ENCODE peak calls at places on chromosomes 3 and 15, in ten cellular contexts. One of them, this sample, is unnamed.

GRCh38 chr3:45558431-45558830 is 36.1 kb upstream of the LIMD1 start:
- DNase-seq in mesothelial cell of epicardium: no peak
- DNase-seq in cardiac muscle cell: no peak
- DNase-seq in MM.1S: no peak
- DNase-seq in NCI-H460: no peak
- DNase-seq in PC-3: no peak
- DNase-seq in kidney: no peak
- DNase-seq in DMS53: no peak
- DNase-seq in NCI-H524: no peak
- DNase-seq in AG09309: no peak
- DNase-seq in this sample: no peak

GRCh38 chr15:48553559-48553958 is 92.0 kb downstream of the FBN1 start:
- DNase-seq in mesothelial cell of epicardium: no peak
- DNase-seq in cardiac muscle cell: no peak
- DNase-seq in MM.1S: no peak
- DNase-seq in NCI-H460: no peak
- DNase-seq in PC-3: no peak
- DNase-seq in kidney: no peak
- DNase-seq in DMS53: no peak
- DNase-seq in NCI-H524: no peak
- DNase-seq in AG09309: no peak
- DNase-seq in this sample: no peak

GRCh38 chr3:16253601-16254000 is 11.1 kb downstream of the DPH3 start:
- DNase-seq in mesothelial cell of epicardium: no peak
- DNase-seq in cardiac muscle cell: no peak
- DNase-seq in MM.1S: no peak
- DNase-seq in NCI-H460: no peak
- DNase-seq in PC-3: no peak
- DNase-seq in kidney: no peak
- DNase-seq in DMS53: no peak
- DNase-seq in NCI-H524: no peak
- DNase-seq in AG09309: no peak
- DNase-seq in this sample: no peak

GRCh38 chr3:14991818-14992612 is 44.6 kb downstream of the NR2C2 start:
- DNase-seq in mesothelial cell of epicardium: no peak
- DNase-seq in cardiac muscle cell: no peak
- DNase-seq in MM.1S: no peak
- DNase-seq in NCI-H460: no peak
- DNase-seq in PC-3: no peak
- DNase-seq in kidney: no peak
- DNase-seq in DMS53: no peak
- DNase-seq in NCI-H524: no peak
- DNase-seq in AG09309: no peak
- DNase-seq in this sample: no peak

GRCh38 chr3:152835311-152836102 is 576 bp downstream of the P2RY1 start:
- DNase-seq in mesothelial cell of epicardium: peak
- DNase-seq in cardiac muscle cell: peak
- DNase-seq in MM.1S: peak
- DNase-seq in NCI-H460: peak
- DNase-seq in PC-3: peak
- DNase-seq in kidney: peak
- DNase-seq in DMS53: peak
- DNase-seq in NCI-H524: peak
- DNase-seq in AG09309: no peak
- DNase-seq in this sample: peak

GRCh38 chr3:128011140-128011539 is 41.1 kb upstream of the SEC61A1 start:
- DNase-seq in mesothelial cell of epicardium: peak
- DNase-seq in cardiac muscle cell: peak
- DNase-seq in MM.1S: no peak
- DNase-seq in NCI-H460: peak
- DNase-seq in PC-3: peak
- DNase-seq in kidney: no peak
- DNase-seq in DMS53: peak
- DNase-seq in NCI-H524: peak
- DNase-seq in AG09309: no peak
- DNase-seq in this sample: peak

GRCh38 chr3:64143399-64144130 is 81.7 kb downstream of the PRICKLE2 start:
- DNase-seq in mesothelial cell of epicardium: no peak
- DNase-seq in cardiac muscle cell: no peak
- DNase-seq in MM.1S: no peak
- DNase-seq in NCI-H460: no peak
- DNase-seq in PC-3: peak
- DNase-seq in kidney: no peak
- DNase-seq in DMS53: no peak
- DNase-seq in NCI-H524: peak
- DNase-seq in AG09309: peak
- DNase-seq in this sample: peak

GRCh38 chr3:42051384-42052131 is 39.6 kb upstream of the TRAK1 start:
- DNase-seq in mesothelial cell of epicardium: no peak
- DNase-seq in cardiac muscle cell: no peak
- DNase-seq in MM.1S: no peak
- DNase-seq in NCI-H460: no peak
- DNase-seq in PC-3: no peak
- DNase-seq in kidney: no peak
- DNase-seq in DMS53: no peak
- DNase-seq in NCI-H524: no peak
- DNase-seq in AG09309: no peak
- DNase-seq in this sample: no peak

GRCh38 chr15:41659855-41660234 is 360 bp upstream of the MGA start:
- DNase-seq in mesothelial cell of epicardium: no peak
- DNase-seq in cardiac muscle cell: no peak
- DNase-seq in MM.1S: no peak
- DNase-seq in NCI-H460: no peak
- DNase-seq in PC-3: no peak
- DNase-seq in kidney: no peak
- DNase-seq in DMS53: no peak
- DNase-seq in NCI-H524: no peak
- DNase-seq in AG09309: no peak
- DNase-seq in this sample: no peak

GRCh38 chr3:195063596-195064193 is 207.3 kb downstream of the XXYLT1 start:
- DNase-seq in mesothelial cell of epicardium: no peak
- DNase-seq in cardiac muscle cell: no peak
- DNase-seq in MM.1S: no peak
- DNase-seq in NCI-H460: no peak
- DNase-seq in PC-3: peak
- DNase-seq in kidney: peak
- DNase-seq in DMS53: peak
- DNase-seq in NCI-H524: no peak
- DNase-seq in AG09309: no peak
- DNase-seq in this sample: no peak

GRCh38 chr3:17119198-17120072 is 234.7 kb downstream of the PLCL2 start:
- DNase-seq in mesothelial cell of epicardium: no peak
- DNase-seq in cardiac muscle cell: no peak
- DNase-seq in MM.1S: no peak
- DNase-seq in NCI-H460: no peak
- DNase-seq in PC-3: no peak
- DNase-seq in kidney: no peak
- DNase-seq in DMS53: no peak
- DNase-seq in NCI-H524: no peak
- DNase-seq in AG09309: no peak
- DNase-seq in this sample: no peak

GRCh38 chr3:65779393-65779792 is 259.3 kb downstream of the MAGI1 start:
- DNase-seq in mesothelial cell of epicardium: no peak
- DNase-seq in cardiac muscle cell: no peak
- DNase-seq in MM.1S: no peak
- DNase-seq in NCI-H460: no peak
- DNase-seq in PC-3: no peak
- DNase-seq in kidney: no peak
- DNase-seq in DMS53: no peak
- DNase-seq in NCI-H524: no peak
- DNase-seq in AG09309: no peak
- DNase-seq in this sample: no peak

GRCh38 chr3:41662288-41662687 is 299.6 kb downstream of the ULK4 start:
- DNase-seq in mesothelial cell of epicardium: no peak
- DNase-seq in cardiac muscle cell: no peak
- DNase-seq in MM.1S: no peak
- DNase-seq in NCI-H460: no peak
- DNase-seq in PC-3: peak
- DNase-seq in kidney: no peak
- DNase-seq in DMS53: no peak
- DNase-seq in NCI-H524: no peak
- DNase-seq in AG09309: no peak
- DNase-seq in this sample: no peak

GRCh38 chr3:170226426-170226960 is 4.3 kb downstream of the PRKCI start:
- DNase-seq in mesothelial cell of epicardium: no peak
- DNase-seq in cardiac muscle cell: no peak
- DNase-seq in MM.1S: no peak
- DNase-seq in NCI-H460: no peak
- DNase-seq in PC-3: no peak
- DNase-seq in kidney: no peak
- DNase-seq in DMS53: no peak
- DNase-seq in NCI-H524: no peak
- DNase-seq in AG09309: no peak
- DNase-seq in this sample: no peak

GRCh38 chr3:190012314-190012782 is 108.3 kb downstream of the P3H2 start:
- DNase-seq in mesothelial cell of epicardium: no peak
- DNase-seq in cardiac muscle cell: no peak
- DNase-seq in MM.1S: no peak
- DNase-seq in NCI-H460: no peak
- DNase-seq in PC-3: peak
- DNase-seq in kidney: no peak
- DNase-seq in DMS53: no peak
- DNase-seq in NCI-H524: peak
- DNase-seq in AG09309: no peak
- DNase-seq in this sample: peak

GRCh38 chr3:128383316-128384235 is 83.1 kb downstream of the DNAJB8 start:
- DNase-seq in mesothelial cell of epicardium: no peak
- DNase-seq in cardiac muscle cell: peak
- DNase-seq in MM.1S: peak
- DNase-seq in NCI-H460: peak
- DNase-seq in PC-3: peak
- DNase-seq in kidney: peak
- DNase-seq in DMS53: peak
- DNase-seq in NCI-H524: peak
- DNase-seq in AG09309: no peak
- DNase-seq in this sample: peak

GRCh38 chr3:188721990-188722389 is 449.8 kb upstream of the TPRG1 start:
- DNase-seq in mesothelial cell of epicardium: no peak
- DNase-seq in cardiac muscle cell: no peak
- DNase-seq in MM.1S: no peak
- DNase-seq in NCI-H460: no peak
- DNase-seq in PC-3: peak
- DNase-seq in kidney: no peak
- DNase-seq in DMS53: no peak
- DNase-seq in NCI-H524: no peak
- DNase-seq in AG09309: no peak
- DNase-seq in this sample: no peak

GRCh38 chr15:67170143-67170885 is 84.1 kb downstream of the AAGAB start:
- DNase-seq in mesothelial cell of epicardium: no peak
- DNase-seq in cardiac muscle cell: no peak
- DNase-seq in MM.1S: no peak
- DNase-seq in NCI-H460: no peak
- DNase-seq in PC-3: no peak
- DNase-seq in kidney: no peak
- DNase-seq in DMS53: no peak
- DNase-seq in NCI-H524: no peak
- DNase-seq in AG09309: no peak
- DNase-seq in this sample: no peak

GRCh38 chr15:66783327-66784124 is 81.5 kb downstream of the SMAD6 start:
- DNase-seq in mesothelial cell of epicardium: no peak
- DNase-seq in cardiac muscle cell: no peak
- DNase-seq in MM.1S: no peak
- DNase-seq in NCI-H460: no peak
- DNase-seq in PC-3: no peak
- DNase-seq in kidney: peak
- DNase-seq in DMS53: no peak
- DNase-seq in NCI-H524: no peak
- DNase-seq in AG09309: no peak
- DNase-seq in this sample: no peak

GRCh38 chr15:81235781-81236507 is 39.3 kb downstream of the IL16 start:
- DNase-seq in mesothelial cell of epicardium: no peak
- DNase-seq in cardiac muscle cell: no peak
- DNase-seq in MM.1S: no peak
- DNase-seq in NCI-H460: no peak
- DNase-seq in PC-3: peak
- DNase-seq in kidney: no peak
- DNase-seq in DMS53: no peak
- DNase-seq in NCI-H524: no peak
- DNase-seq in AG09309: peak
- DNase-seq in this sample: no peak

GRCh38 chr15:88382482-88382983 is 84.7 kb downstream of the MRPL46 start:
- DNase-seq in mesothelial cell of epicardium: no peak
- DNase-seq in cardiac muscle cell: peak
- DNase-seq in MM.1S: no peak
- DNase-seq in NCI-H460: no peak
- DNase-seq in PC-3: peak
- DNase-seq in kidney: no peak
- DNase-seq in DMS53: no peak
- DNase-seq in NCI-H524: peak
- DNase-seq in AG09309: no peak
- DNase-seq in this sample: no peak

GRCh38 chr3:8497582-8497981 is 4.0 kb upstream of the LMCD1 start:
- DNase-seq in mesothelial cell of epicardium: no peak
- DNase-seq in cardiac muscle cell: no peak
- DNase-seq in MM.1S: no peak
- DNase-seq in NCI-H460: no peak
- DNase-seq in PC-3: peak
- DNase-seq in kidney: no peak
- DNase-seq in DMS53: peak
- DNase-seq in NCI-H524: no peak
- DNase-seq in AG09309: no peak
- DNase-seq in this sample: no peak

This sample was measured in RWPE1.